ENCODE peak calls at places on chromosomes 5 and 9, in four cellular contexts. T, D, S and P are unnamed samples.

GRCh38 chr5:176658817-176659216 is 11.5 kb downstream of the TSPAN17 start:
- DNase-seq in S (peak; percentile 46), D (no peak), T (no peak), P (peak; percentile 82)

GRCh38 chr9:76115396-76115795 is 224.9 kb downstream of the PCSK5 start:
- DNase-seq in S (no peak), D (no peak), T (no peak), P (no peak)

GRCh38 chr5:78699565-78700143 is 51.1 kb upstream of the LHFPL2 start:
- DNase-seq in S (peak; percentile 47), D (no peak), T (no peak), P (no peak)

GRCh38 chr5:132836852-132837251 is 6.4 kb upstream of the SHROOM1 start:
- DNase-seq in S (no peak), T (no peak), D (no peak), P (no peak)

GRCh38 chr9:121350993-121351561 is 19.0 kb downstream of the STOM start:
- DNase-seq in D (no peak), T (peak; percentile 86), S (peak; percentile 68), P (no peak)

GRCh38 chr9:123689701-123690428 is 240.1 kb downstream of the DENND1A start:
- DNase-seq in T (no peak), D (no peak), S (no peak), P (no peak)

GRCh38 chr5:133607451-133607850 is 4.9 kb downstream of the FSTL4 start:
- DNase-seq in T (no peak), S (no peak), D (no peak), P (no peak)

GRCh38 chr5:143796110-143796509 is 15.9 kb upstream of the HMHB1 start:
- DNase-seq in S (no peak), T (no peak), D (no peak), P (no peak)

GRCh38 chr9:96612966-96613589 is 6.6 kb downstream of the CDC14B start:
- DNase-seq in D (no peak), T (no peak), S (no peak), P (no peak)

GRCh38 chr5:83048277-83048676 is 28.9 kb downstream of the TMEM167A start:
- DNase-seq in D (no peak), T (no peak), S (no peak), P (no peak)